ENCODE peak calls at places on chromosomes 6 and 20, in five cellular contexts. One of them, this sample, is unnamed.
A peak's percentile ranks its signal among the peaks of the same experiment; 100 is the strongest.

GRCh38 chr6:117491916-117492315 is 9.4 kb downstream of the DCBLD1 start:
- DNase-seq in PC-3: peak; percentile 64
- DNase-seq in HCT116: no peak
- DNase-seq in mesenchymal stem cell: peak; percentile 58
- DNase-seq in endodermal cell: no peak
- DNase-seq in this sample: no peak

GRCh38 chr6:46993846-46994245 is 48.3 kb downstream of the ADGRF1 start:
- DNase-seq in mesenchymal stem cell: peak; percentile 70
- DNase-seq in HCT116: peak; percentile 90
- DNase-seq in PC-3: peak; percentile 98
- DNase-seq in endodermal cell: no peak
- DNase-seq in this sample: peak; percentile 95

GRCh38 chr20:43415661-43416430 is 41.9 kb upstream of the SRSF6 start:
- DNase-seq in PC-3: no peak
- DNase-seq in mesenchymal stem cell: no peak
- DNase-seq in endodermal cell: no peak
- DNase-seq in HCT116: no peak
- DNase-seq in this sample: no peak

GRCh38 chr6:148192310-148192709 is 150.3 kb upstream of the SASH1 start:
- DNase-seq in PC-3: peak; percentile 76
- DNase-seq in mesenchymal stem cell: peak; percentile 14
- DNase-seq in HCT116: no peak
- DNase-seq in endodermal cell: no peak
- DNase-seq in this sample: peak; percentile 86

GRCh38 chr6:135535989-135536414 is 38.5 kb upstream of the AHI1 start:
- DNase-seq in PC-3: peak; percentile 78
- DNase-seq in endodermal cell: peak; percentile 55
- DNase-seq in mesenchymal stem cell: peak; percentile 86
- DNase-seq in HCT116: peak; percentile 31
- DNase-seq in this sample: peak; percentile 67

GRCh38 chr6:61168878-61169277 is 1117.1 kb downstream of the KHDRBS2 start:
- DNase-seq in endodermal cell: no peak
- DNase-seq in HCT116: no peak
- DNase-seq in PC-3: peak; percentile 1
- DNase-seq in mesenchymal stem cell: no peak
- DNase-seq in this sample: no peak

GRCh38 chr6:105780146-105780860 is 305.8 kb upstream of the PRDM1 start:
- DNase-seq in HCT116: peak; percentile 21
- DNase-seq in endodermal cell: no peak
- DNase-seq in mesenchymal stem cell: peak; percentile 80
- DNase-seq in PC-3: peak; percentile 39
- DNase-seq in this sample: peak; percentile 90

GRCh38 chr20:32982617-32983458 is 21.4 kb downstream of the SUN5 start:
- DNase-seq in HCT116: no peak
- DNase-seq in PC-3: no peak
- DNase-seq in mesenchymal stem cell: no peak
- DNase-seq in endodermal cell: no peak
- DNase-seq in this sample: no peak

GRCh38 chr20:44035924-44036323 is 121.3 kb downstream of the TOX2 start:
- DNase-seq in mesenchymal stem cell: no peak
- DNase-seq in HCT116: no peak
- DNase-seq in endodermal cell: no peak
- DNase-seq in PC-3: no peak
- DNase-seq in this sample: no peak

GRCh38 chr6:2077826-2078225 is 167.6 kb downstream of the GMDS start:
- DNase-seq in mesenchymal stem cell: no peak
- DNase-seq in PC-3: no peak
- DNase-seq in endodermal cell: no peak
- DNase-seq in HCT116: no peak
- DNase-seq in this sample: no peak
- H3K9ac ChIP-seq in mesenchymal stem cell: no peak overlapping the region
- H3K9ac ChIP-seq in PC-3: no peak overlapping the region
- H3K9ac ChIP-seq in endodermal cell: no peak overlapping the region
- H3K9ac ChIP-seq in HCT116: no peak overlapping the region
- H3K9ac ChIP-seq in this sample: no peak overlapping the region

GRCh38 chr6:26071135-26071534 is 16.1 kb upstream of the HFE start:
- DNase-seq in mesenchymal stem cell: no peak
- DNase-seq in PC-3: no peak
- DNase-seq in HCT116: no peak
- DNase-seq in endodermal cell: no peak
- DNase-seq in this sample: no peak
- H3K9ac ChIP-seq in mesenchymal stem cell: no peak overlapping the region
- H3K9ac ChIP-seq in PC-3: no peak overlapping the region
- H3K9ac ChIP-seq in HCT116: no peak overlapping the region
- H3K9ac ChIP-seq in endodermal cell: no peak overlapping the region
- H3K9ac ChIP-seq in this sample: no peak overlapping the region

DNA sequence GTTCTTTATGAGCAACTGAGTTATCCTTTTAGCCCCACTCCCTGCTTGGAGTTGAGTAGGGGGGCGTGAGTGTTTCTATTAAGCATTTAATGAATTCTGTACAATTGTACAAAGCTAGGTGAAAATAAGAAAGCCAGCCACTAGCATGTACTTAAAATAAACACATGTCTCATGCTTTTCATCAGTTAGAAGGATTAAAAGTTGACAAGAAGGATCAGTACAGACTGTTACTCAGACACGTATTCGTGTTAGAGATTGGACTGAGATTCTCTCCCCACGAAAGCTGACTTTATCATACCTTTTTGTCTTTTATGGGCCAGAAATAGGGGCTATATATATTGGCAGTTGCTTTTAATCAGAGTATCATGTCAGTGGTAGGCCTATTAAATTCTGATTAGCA is 1.7 kb downstream of the HSF2 start:
- DNase-seq in endodermal cell: no peak
- DNase-seq in PC-3: no peak
- DNase-seq in HCT116: no peak
- DNase-seq in mesenchymal stem cell: peak; percentile 7
- DNase-seq in this sample: no peak
- H3K9ac ChIP-seq in endodermal cell: no peak overlapping the region
- H3K9ac ChIP-seq in PC-3: no peak overlapping the region
- H3K9ac ChIP-seq in HCT116: no peak overlapping the region
- H3K9ac ChIP-seq in mesenchymal stem cell: peak overlapping the region; percentile 97
- H3K9ac ChIP-seq in this sample: no peak overlapping the region

GRCh38 chr20:53753880-53754459 is 160.3 kb upstream of the ZNF217 start:
- DNase-seq in HCT116: no peak
- DNase-seq in endodermal cell: no peak
- DNase-seq in PC-3: no peak
- DNase-seq in mesenchymal stem cell: no peak
- DNase-seq in this sample: no peak

GRCh38 chr20:53752971-53753879 is 159.6 kb upstream of the ZNF217 start:
- DNase-seq in PC-3: peak; percentile 95
- DNase-seq in mesenchymal stem cell: peak; percentile 63
- DNase-seq in HCT116: no peak
- DNase-seq in endodermal cell: no peak
- DNase-seq in this sample: peak; percentile 66

GRCh38 chr20:53751394-53752368 is 158.0 kb upstream of the ZNF217 start:
- DNase-seq in HCT116: no peak
- DNase-seq in PC-3: peak; percentile 55
- DNase-seq in endodermal cell: no peak
- DNase-seq in mesenchymal stem cell: peak; percentile 30
- DNase-seq in this sample: no peak

GRCh38 chr20:53750827-53751393 is 157.3 kb upstream of the ZNF217 start:
- DNase-seq in HCT116: no peak
- DNase-seq in PC-3: peak; percentile 54
- DNase-seq in mesenchymal stem cell: peak; percentile 95
- DNase-seq in endodermal cell: no peak
- DNase-seq in this sample: no peak

DNA sequence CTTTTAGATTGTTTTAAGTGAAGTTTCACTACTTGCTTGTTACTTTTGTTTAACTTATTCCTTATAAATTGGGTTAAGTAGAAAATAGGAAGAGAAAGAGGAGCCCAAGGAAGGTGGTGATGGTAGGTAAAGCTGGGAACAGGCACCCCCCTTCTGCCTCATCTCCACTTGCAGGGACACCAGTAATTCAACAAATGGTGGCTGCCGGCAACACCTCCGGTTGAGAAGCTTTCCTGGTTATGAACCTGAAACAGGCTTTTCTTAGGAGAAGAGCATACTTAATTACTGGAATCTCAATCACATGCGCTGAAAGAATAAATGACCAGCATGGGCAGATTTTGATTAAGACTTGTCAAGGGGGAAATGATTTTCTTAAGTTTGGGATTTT is 158.9 kb upstream of the ZNF217 start:
- DNase-seq in HCT116: no peak
- DNase-seq in endodermal cell: no peak
- DNase-seq in PC-3: no peak
- DNase-seq in mesenchymal stem cell: no peak
- DNase-seq in this sample: no peak
- H3K9ac ChIP-seq in HCT116: peak overlapping the region; percentile 70
- H3K9ac ChIP-seq in endodermal cell: no peak overlapping the region
- H3K9ac ChIP-seq in PC-3: peak overlapping the region; percentile 72
- H3K9ac ChIP-seq in mesenchymal stem cell: no peak overlapping the region
- H3K9ac ChIP-seq in this sample: no peak overlapping the region

DNA sequence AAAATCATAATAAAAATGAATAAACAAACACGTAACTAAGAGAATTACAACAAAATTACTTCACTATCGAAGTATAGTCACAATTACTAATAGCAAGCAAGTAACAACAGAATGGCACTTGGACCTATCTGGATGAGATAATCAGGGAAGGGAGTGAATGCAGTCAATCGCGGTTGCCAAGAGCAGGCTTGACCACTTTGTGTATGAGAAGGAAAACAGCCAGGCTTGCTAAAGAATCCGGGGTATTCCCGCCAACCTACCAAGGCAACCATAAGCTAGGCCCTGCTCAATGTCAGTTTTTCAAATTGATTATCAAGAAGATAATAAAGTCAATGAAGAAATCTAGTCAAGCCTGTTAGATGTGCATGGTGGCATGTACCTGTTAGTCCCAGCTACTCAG is 39.7 kb downstream of the PXDC1 start:
- DNase-seq in mesenchymal stem cell: no peak
- DNase-seq in endodermal cell: no peak
- DNase-seq in HCT116: no peak
- DNase-seq in PC-3: no peak
- DNase-seq in this sample: no peak
- H3K9ac ChIP-seq in mesenchymal stem cell: no peak overlapping the region
- H3K9ac ChIP-seq in endodermal cell: no peak overlapping the region
- H3K9ac ChIP-seq in HCT116: no peak overlapping the region
- H3K9ac ChIP-seq in PC-3: no peak overlapping the region
- H3K9ac ChIP-seq in this sample: no peak overlapping the region

GRCh38 chr6:36351152-36351571 is 14.5 kb upstream of the BNIP5 start:
- DNase-seq in mesenchymal stem cell: no peak
- DNase-seq in HCT116: no peak
- DNase-seq in PC-3: no peak
- DNase-seq in endodermal cell: peak; percentile 33
- DNase-seq in this sample: no peak
- H3K9ac ChIP-seq in mesenchymal stem cell: peak overlapping the region; percentile 52
- H3K9ac ChIP-seq in HCT116: no peak overlapping the region
- H3K9ac ChIP-seq in PC-3: no peak overlapping the region
- H3K9ac ChIP-seq in endodermal cell: no peak overlapping the region
- H3K9ac ChIP-seq in this sample: no peak overlapping the region

DNA sequence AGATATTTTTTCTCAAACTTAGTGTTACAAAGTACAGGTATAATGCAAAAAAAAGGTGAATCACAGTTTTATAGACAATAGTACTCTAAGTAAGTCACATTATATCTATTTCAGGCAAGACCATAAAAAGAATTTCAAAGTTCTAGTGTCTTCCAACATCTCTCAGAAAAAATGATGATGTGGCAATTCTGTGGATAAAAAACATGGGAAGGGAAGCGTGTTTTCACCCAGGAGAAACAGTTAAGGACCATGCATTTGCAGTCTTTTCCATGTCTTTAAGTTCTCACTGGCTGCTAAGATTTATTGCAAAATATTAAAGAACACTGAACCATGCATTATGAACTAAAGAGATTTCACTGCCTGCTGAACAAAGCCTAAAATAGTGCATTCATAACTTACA is 1.8 kb downstream of the SSR1 start:
- DNase-seq in endodermal cell: no peak
- DNase-seq in HCT116: no peak
- DNase-seq in PC-3: no peak
- DNase-seq in mesenchymal stem cell: peak; percentile 12
- DNase-seq in this sample: no peak
- H3K9ac ChIP-seq in endodermal cell: peak overlapping the region; percentile 84
- H3K9ac ChIP-seq in HCT116: peak overlapping the region; percentile 94
- H3K9ac ChIP-seq in PC-3: peak overlapping the region; percentile 97
- H3K9ac ChIP-seq in mesenchymal stem cell: peak overlapping the region; percentile 99
- H3K9ac ChIP-seq in this sample: peak overlapping the region; percentile 92

GRCh38 chr6:7939186-7939863 is 28.7 kb upstream of the TXNDC5 start:
- DNase-seq in mesenchymal stem cell: no peak
- DNase-seq in HCT116: no peak
- DNase-seq in endodermal cell: no peak
- DNase-seq in PC-3: no peak
- DNase-seq in this sample: no peak
- H3K9ac ChIP-seq in mesenchymal stem cell: peak overlapping the region; percentile 3
- H3K9ac ChIP-seq in HCT116: no peak overlapping the region
- H3K9ac ChIP-seq in endodermal cell: no peak overlapping the region
- H3K9ac ChIP-seq in PC-3: no peak overlapping the region
- H3K9ac ChIP-seq in this sample: no peak overlapping the region

GRCh38 chr6:64520050-64520449 is 884.4 kb downstream of the PHF3 start:
- DNase-seq in endodermal cell: no peak
- DNase-seq in PC-3: peak; percentile 93
- DNase-seq in mesenchymal stem cell: peak; percentile 95
- DNase-seq in HCT116: no peak
- DNase-seq in this sample: peak; percentile 85

GRCh38 chr6:64527899-64528298 is 892.3 kb downstream of the PHF3 start:
- DNase-seq in HCT116: no peak
- DNase-seq in PC-3: no peak
- DNase-seq in mesenchymal stem cell: no peak
- DNase-seq in endodermal cell: no peak
- DNase-seq in this sample: no peak

DNA sequence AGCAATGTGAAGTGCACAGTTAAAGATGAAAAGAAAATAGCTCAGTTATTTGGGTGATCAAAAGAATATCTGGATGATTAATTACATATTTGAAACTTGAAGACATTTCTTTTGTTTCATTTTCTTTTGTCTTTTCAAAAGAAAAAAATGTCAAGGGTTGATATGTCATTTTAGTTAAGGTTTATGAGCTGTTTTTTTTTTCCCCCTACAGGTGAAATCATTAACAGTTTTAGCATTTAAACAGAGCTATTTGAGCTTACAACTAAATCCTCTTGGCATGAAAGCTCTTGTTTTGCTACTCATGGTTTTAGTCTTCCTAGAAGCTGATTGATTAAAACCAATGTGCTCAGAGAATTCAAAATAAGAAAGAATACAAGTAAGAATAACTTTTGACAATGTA is 887.3 kb downstream of the PHF3 start:
- DNase-seq in HCT116: no peak
- DNase-seq in mesenchymal stem cell: no peak
- DNase-seq in endodermal cell: no peak
- DNase-seq in PC-3: no peak
- DNase-seq in this sample: no peak
- H3K9ac ChIP-seq in HCT116: no peak overlapping the region
- H3K9ac ChIP-seq in mesenchymal stem cell: no peak overlapping the region
- H3K9ac ChIP-seq in endodermal cell: no peak overlapping the region
- H3K9ac ChIP-seq in PC-3: no peak overlapping the region
- H3K9ac ChIP-seq in this sample: no peak overlapping the region

GRCh38 chr6:33273924-33274902 is 2.3 kb downstream of the RPS18 start:
- DNase-seq in HCT116: no peak
- DNase-seq in endodermal cell: no peak
- DNase-seq in mesenchymal stem cell: no peak
- DNase-seq in PC-3: no peak
- DNase-seq in this sample: no peak
- H3K9ac ChIP-seq in HCT116: peak overlapping the region; percentile 98
- H3K9ac ChIP-seq in endodermal cell: peak overlapping the region; percentile 0
- H3K9ac ChIP-seq in mesenchymal stem cell: peak overlapping the region; percentile 99
- H3K9ac ChIP-seq in PC-3: peak overlapping the region; percentile 98
- H3K9ac ChIP-seq in this sample: peak overlapping the region; percentile 97

This sample was measured in mammary epithelial cell.